ENCODE peak calls at places on chromosomes 7 and 10, in ten cellular contexts. O, E, V, U, Q, P, Y, W, D and J are unnamed samples.

GRCh38 chr10:33506838-33507661 is 172.6 kb upstream of the NRP1 start:
- DNase-seq in O (no peak), E (no peak), V (no peak), U (no peak), Q (no peak), P (peak; percentile 83), Y (peak; percentile 63), W (peak; percentile 55), D (no peak), J (no peak)

GRCh38 chr7:6232534-6232933 is 39.9 kb downstream of the CYTH3 start:
- DNase-seq in O (peak; percentile 72), E (no peak), V (no peak), U (peak; percentile 15), Q (no peak), P (no peak), Y (no peak), W (no peak), D (no peak), J (no peak)

GRCh38 chr10:50850576-50851340 is 34.7 kb downstream of the A1CF start:
- DNase-seq in O (no peak), E (no peak), V (no peak), U (no peak), Q (no peak), P (no peak), Y (peak; percentile 21), W (no peak), D (no peak), J (no peak)

GRCh38 chr7:93923946-93924345 is 2.4 kb downstream of the GNG11 start:
- DNase-seq in O (no peak), E (no peak), V (no peak), U (no peak), Q (no peak), P (no peak), Y (peak; percentile 55), W (no peak), D (no peak), J (no peak)

GRCh38 chr7:28298870-28299484 is 113.3 kb upstream of the CREB5 start:
- DNase-seq in O (no peak), E (no peak), V (no peak), U (no peak), Q (no peak), P (peak; percentile 60), Y (peak; percentile 50), W (no peak), D (no peak), J (peak; percentile 47)

GRCh38 chr7:158885624-158886023 is 29.3 kb downstream of the DYNC2I1 start:
- DNase-seq in O (no peak), E (no peak), V (no peak), U (no peak), Q (no peak), P (no peak), Y (no peak), W (peak; percentile 23), D (no peak), J (no peak)

GRCh38 chr7:35035511-35035921 is 1.8 kb downstream of the DPY19L1 start:
- DNase-seq in O (no peak), E (no peak), V (no peak), U (peak; percentile 11), Q (no peak), P (peak; percentile 47), Y (peak; percentile 54), W (peak; percentile 84), D (no peak), J (no peak)

GRCh38 chr7:140027866-140028265 is 34.9 kb downstream of the PARP12 start:
- DNase-seq in O (no peak), E (no peak), V (no peak), U (no peak), Q (no peak), P (no peak), Y (no peak), W (no peak), D (no peak), J (no peak)

GRCh38 chr7:45658716-45659495 is 84.7 kb downstream of the ADCY1 start:
- DNase-seq in O (peak; percentile 53), E (no peak), V (no peak), U (no peak), Q (no peak), P (no peak), Y (no peak), W (no peak), D (no peak), J (no peak)

GRCh38 chr7:45088821-45089313 is at the start of gene NACAD:
- DNase-seq in O (peak; percentile 83), E (no peak), V (peak; percentile 32), U (peak; percentile 32), Q (no peak), P (no peak), Y (peak; percentile 28), W (no peak), D (no peak), J (peak; percentile 13)

GRCh38 chr7:142711722-142712616 is 37.3 kb upstream of the PRSS1 start:
- DNase-seq in O (no peak), E (no peak), V (no peak), U (no peak), Q (peak; percentile 62), P (peak; percentile 8), Y (peak; percentile 25), W (peak; percentile 60), D (no peak), J (peak; percentile 24)

GRCh38 chr10:33116293-33116697 is 158.3 kb upstream of the ITGB1 start:
- DNase-seq in O (no peak), E (no peak), V (no peak), U (peak; percentile 22), Q (no peak), P (no peak), Y (peak; percentile 90), W (no peak), D (no peak), J (peak; percentile 41)

GRCh38 chr10:127046975-127047877 is 142.0 kb downstream of the DOCK1 start:
- DNase-seq in O (no peak), E (no peak), V (no peak), U (no peak), Q (no peak), P (no peak), Y (peak; percentile 73), W (no peak), D (no peak), J (no peak)

DNA sequence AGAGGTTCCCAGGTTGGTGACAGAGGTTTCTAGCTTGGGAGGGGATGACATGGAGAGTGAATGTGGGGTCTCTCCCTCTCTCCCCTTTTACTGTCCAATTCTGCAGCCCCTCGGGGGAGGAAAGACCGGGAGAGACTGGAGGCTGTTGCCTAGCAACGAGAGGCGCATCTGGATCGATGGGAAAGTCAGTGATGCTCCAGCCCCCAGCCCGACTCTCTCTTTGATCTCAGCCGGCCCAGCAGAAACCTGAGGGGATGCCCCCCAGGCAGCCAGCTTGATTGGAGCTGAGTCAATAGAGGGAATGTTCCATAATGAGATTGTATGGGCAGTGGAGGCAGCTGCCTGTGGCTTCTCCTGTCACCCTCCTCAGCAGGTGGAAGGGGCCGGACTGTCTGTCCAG is 15.0 kb downstream of the SRRM3 start:
- DNase-seq in O (no peak), E (no peak), V (no peak), U (no peak), Q (no peak), P (no peak), Y (no peak), W (no peak), D (no peak), J (no peak)
- H3K36me3 ChIP-seq in O (no peaks in the 10 kb centered on the region), E (no peaks in the 10 kb centered on the region), V (no peaks in the 10 kb centered on the region), U (no peaks in the 10 kb centered on the region), Q (no peaks in the 10 kb centered on the region), P (no peaks in the 10 kb centered on the region), Y (no peaks in the 10 kb centered on the region), W (no peaks in the 10 kb centered on the region), D (no peaks in the 10 kb centered on the region), J (no peaks in the 10 kb centered on the region)

GRCh38 chr7:70789481-70790214 is 342.3 kb upstream of the GALNT17 start:
- DNase-seq in O (no peak), E (no peak), V (no peak), U (no peak), Q (no peak), P (no peak), Y (no peak), W (no peak), D (no peak), J (no peak)
- H3K36me3 ChIP-seq in O (peaks cover 80% of the 10 kb centered on the region), E (no peaks in the 10 kb centered on the region), V (peaks cover 9% of the 10 kb centered on the region), U (no peaks in the 10 kb centered on the region), Q (peaks cover 5% of the 10 kb centered on the region), P (peaks cover 4% of the 10 kb centered on the region), Y (peaks cover 3% of the 10 kb centered on the region), W (peaks cover 34% of the 10 kb centered on the region), D (no peaks in the 10 kb centered on the region), J (peaks cover 18% of the 10 kb centered on the region)

GRCh38 chr10:100651916-100652315 is 93.5 kb upstream of the PAX2 start:
- DNase-seq in O (no peak), E (no peak), V (no peak), U (no peak), Q (no peak), P (no peak), Y (no peak), W (no peak), D (no peak), J (no peak)

GRCh38 chr10:100653957-100654834 is 91.2 kb upstream of the PAX2 start:
- DNase-seq in O (no peak), E (no peak), V (no peak), U (no peak), Q (no peak), P (no peak), Y (peak; percentile 13), W (no peak), D (no peak), J (no peak)

GRCh38 chr10:100650693-100651092 is 94.7 kb upstream of the PAX2 start:
- DNase-seq in O (no peak), E (no peak), V (no peak), U (no peak), Q (no peak), P (no peak), Y (no peak), W (no peak), D (no peak), J (no peak)

GRCh38 chr10:100653238-100653956 is 92.0 kb upstream of the PAX2 start:
- DNase-seq in O (no peak), E (no peak), V (no peak), U (no peak), Q (no peak), P (no peak), Y (no peak), W (no peak), D (no peak), J (no peak)

GRCh38 chr10:100652406-100653130 is 92.8 kb upstream of the PAX2 start:
- DNase-seq in O (no peak), E (no peak), V (no peak), U (no peak), Q (no peak), P (no peak), Y (no peak), W (no peak), D (no peak), J (no peak)
- H3K36me3 ChIP-seq in O (no peaks in the 10 kb centered on the region), E (no peaks in the 10 kb centered on the region), V (no peaks in the 10 kb centered on the region), U (no peaks in the 10 kb centered on the region), Q (no peaks in the 10 kb centered on the region), P (no peaks in the 10 kb centered on the region), Y (no peaks in the 10 kb centered on the region), W (no peaks in the 10 kb centered on the region), D (no peaks in the 10 kb centered on the region), J (no peaks in the 10 kb centered on the region)

DNA sequence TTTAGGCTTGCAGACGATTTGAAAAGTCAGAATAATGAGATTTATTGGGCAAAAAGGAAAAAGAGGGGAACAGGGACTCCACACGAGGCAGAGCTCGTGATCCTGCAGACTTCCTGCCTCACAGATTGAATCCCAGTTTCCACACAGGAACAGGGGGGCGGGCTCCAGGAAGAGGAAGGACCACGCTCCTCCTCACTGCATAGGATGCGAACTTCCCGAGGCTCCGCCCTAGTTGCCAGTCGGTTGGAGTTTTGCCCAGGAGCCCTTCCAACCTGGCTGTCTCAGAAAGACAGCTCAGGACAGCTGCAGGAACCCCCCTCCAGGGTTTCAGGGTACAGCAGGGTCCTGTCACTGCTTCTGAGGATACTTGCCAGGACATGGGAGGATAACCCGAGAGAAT is 488.3 kb upstream of the ADARB2 start:
- DNase-seq in O (no peak), E (no peak), V (no peak), U (no peak), Q (no peak), P (no peak), Y (no peak), W (no peak), D (no peak), J (no peak)
- H3K36me3 ChIP-seq in O (no peaks in the 10 kb centered on the region), E (no peaks in the 10 kb centered on the region), V (no peaks in the 10 kb centered on the region), U (no peaks in the 10 kb centered on the region), Q (no peaks in the 10 kb centered on the region), P (no peaks in the 10 kb centered on the region), Y (no peaks in the 10 kb centered on the region), W (no peaks in the 10 kb centered on the region), D (no peaks in the 10 kb centered on the region), J (no peaks in the 10 kb centered on the region)